ENCODE peak calls at places on chromosomes 12 and 14, in seven cellular contexts. X is lung; F is suprapubic skin; D is GM23338; U is tibial artery; L is effector memory CD4-positive, alpha-beta T cell; G is thyroid gland. N is an unnamed sample. For H3K27me3, the result is how much of the 10 kb centered on the place peaks cover.

GRCh38 chr14:26709019-26709418 is 111.2 kb upstream of the NOVA1 start:
- DNase-seq in X (no peak), F (no peak), D (peak), U (no peak), L (no peak), G (no peak), N (no peak)

GRCh38 chr14:51147183-51147582 is 52.3 kb upstream of the TRIM9 start:
- DNase-seq in X (no peak), F (no peak), D (no peak), U (no peak), L (no peak), G (no peak), N (no peak)

GRCh38 chr12:95173392-95174251 is 43.6 kb downstream of the FGD6 start:
- DNase-seq in X (peak), F (no peak), D (no peak), U (no peak), L (no peak), G (peak), N (peak)

GRCh38 chr12:105418232-105418631 is 87.7 kb downstream of the C12orf75 start:
- DNase-seq in X (no peak), F (no peak), D (peak), U (no peak), L (no peak), G (peak), N (no peak)

GRCh38 chr12:95634622-95635621 is 83.6 kb upstream of the USP44 start:
- DNase-seq in X (no peak), F (no peak), D (no peak), U (no peak), L (no peak), G (peak), N (no peak)

GRCh38 chr12:107359382-107359781 is 266.0 kb upstream of the CRY1 start:
- DNase-seq in X (no peak), F (no peak), D (no peak), U (no peak), L (no peak), G (no peak), N (no peak)

GRCh38 chr14:22928237-22929103 is 706 bp downstream of the PRMT5 start:
- DNase-seq in X (no peak), F (no peak), D (no peak), U (no peak), L (no peak), G (no peak), N (no peak)

GRCh38 chr14:35534884-35535793 is 1.2 kb downstream of the INSM2 start:
- DNase-seq in X (peak), F (no peak), D (peak), U (peak), L (peak), G (peak), N (no peak)

GRCh38 chr12:73057428-73057827 is 785.3 kb downstream of the TRHDE start:
- DNase-seq in X (no peak), F (no peak), D (peak), U (no peak), L (no peak), G (no peak), N (no peak)

GRCh38 chr12:109702126-109702841 is 11.3 kb upstream of the FAM222A start:
- DNase-seq in X (no peak), F (no peak), D (no peak), U (no peak), L (no peak), G (no peak), N (no peak)

GRCh38 chr14:21261824-21262223 is 7.4 kb downstream of the HNRNPC start:
- DNase-seq in X (no peak), F (no peak), D (no peak), U (no peak), L (no peak), G (no peak), N (no peak)

GRCh38 chr12:52543985-52544888 is 8.7 kb downstream of the KRT71 start:
- DNase-seq in X (no peak), F (no peak), D (peak), U (peak), L (no peak), G (peak), N (no peak)

GRCh38 chr12:124501080-124501642 is 66.3 kb downstream of the NCOR2 start:
- DNase-seq in X (no peak), F (no peak), D (no peak), U (no peak), L (no peak), G (no peak), N (no peak)

DNA sequence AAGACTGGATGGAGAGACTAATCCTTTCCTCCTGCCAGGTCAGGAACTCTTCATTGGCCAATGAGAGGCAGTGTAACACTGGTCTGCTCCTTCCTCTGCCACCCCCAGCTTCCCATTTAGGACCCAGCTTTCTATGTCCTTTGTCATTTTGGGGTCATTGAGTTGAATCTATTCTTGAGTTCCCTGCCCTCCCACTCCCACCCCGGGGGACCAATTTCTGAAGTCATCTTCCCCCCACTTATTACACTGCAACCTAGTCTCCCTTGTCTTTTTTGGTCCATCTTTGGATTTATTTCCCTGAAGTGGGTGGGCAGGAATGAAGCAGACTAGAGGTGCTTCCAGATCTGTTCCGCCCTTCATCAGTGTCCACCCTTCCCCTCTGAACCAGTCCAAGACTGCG is 7.6 kb upstream of the ITGA5 start:
- DNase-seq in X (no peak), F (no peak), D (no peak), U (no peak), L (no peak), G (no peak), N (no peak)
- H3K27me3 ChIP-seq in X (under half), F (under half), D (under half), U (under half), L (under half), G (under half), N (under half)

GRCh38 chr14:101561897-101562490 is 699 bp downstream of the DIO3 start:
- DNase-seq in X (no peak), F (no peak), D (peak), U (no peak), L (no peak), G (no peak), N (no peak)
- H3K27me3 ChIP-seq in X (under half), F (half or more), D (half or more), U (half or more), L (under half), G (under half), N (half or more)

GRCh38 chr14:64821651-64822050 is 58.1 kb downstream of the SPTB start:
- DNase-seq in X (no peak), F (no peak), D (no peak), U (no peak), L (no peak), G (no peak), N (no peak)

GRCh38 chr14:64815257-64815656 is 64.5 kb downstream of the SPTB start:
- DNase-seq in X (no peak), F (no peak), D (no peak), U (no peak), L (no peak), G (no peak), N (no peak)

GRCh38 chr14:64818151-64818550 is 61.6 kb downstream of the SPTB start:
- DNase-seq in X (no peak), F (no peak), D (no peak), U (no peak), L (no peak), G (no peak), N (no peak)

GRCh38 chr14:64816221-64816783 is 63.4 kb downstream of the SPTB start:
- DNase-seq in X (no peak), F (no peak), D (no peak), U (no peak), L (no peak), G (no peak), N (no peak)

DNA sequence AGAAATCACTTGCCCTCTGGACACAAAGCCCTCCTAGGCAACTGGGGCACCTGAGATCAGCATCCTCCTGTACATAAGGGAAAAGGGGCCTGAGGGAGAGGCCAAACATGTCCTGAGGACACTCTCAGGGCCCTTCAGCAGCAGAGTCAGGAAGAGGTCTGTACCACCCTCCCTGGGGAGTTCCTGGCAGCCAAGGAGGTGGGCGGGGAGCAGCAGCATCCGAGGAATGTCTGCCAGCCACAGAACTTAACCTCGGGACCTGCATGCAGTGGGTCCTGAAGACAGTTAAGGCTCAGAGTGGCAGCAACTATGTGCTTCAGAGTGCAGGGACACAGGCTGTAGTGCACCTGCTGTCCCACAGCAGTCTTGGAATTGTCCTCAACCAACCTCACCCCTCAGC is 62.1 kb downstream of the SPTB start:
- DNase-seq in X (no peak), F (no peak), D (no peak), U (no peak), L (no peak), G (no peak), N (no peak)
- H3K27me3 ChIP-seq in X (under half), F (under half), D (under half), U (under half), L (under half), G (under half), N (under half)

GRCh38 chr14:29320261-29320660 is 553.7 kb downstream of the FOXG1 start:
- DNase-seq in X (no peak), F (no peak), D (no peak), U (no peak), L (no peak), G (no peak), N (no peak)

GRCh38 chr14:29316936-29317335 is 550.3 kb downstream of the FOXG1 start:
- DNase-seq in X (no peak), F (no peak), D (no peak), U (no peak), L (no peak), G (no peak), N (no peak)

GRCh38 chr14:29321646-29322045 is 555.1 kb downstream of the FOXG1 start:
- DNase-seq in X (no peak), F (no peak), D (no peak), U (no peak), L (no peak), G (no peak), N (no peak)

GRCh38 chr14:29311983-29312382 is 545.4 kb downstream of the FOXG1 start:
- DNase-seq in X (no peak), F (no peak), D (no peak), U (no peak), L (no peak), G (no peak), N (no peak)

GRCh38 chr14:29317423-29317822 is 550.8 kb downstream of the FOXG1 start:
- DNase-seq in X (no peak), F (no peak), D (no peak), U (no peak), L (no peak), G (no peak), N (no peak)
- H3K27me3 ChIP-seq in X (under half), F (under half), D (under half), U (under half), L (under half), G (under half), N (under half)

GRCh38 chr14:28767239-28767850 is 758 bp downstream of the FOXG1 start:
- DNase-seq in X (no peak), F (no peak), D (no peak), U (no peak), L (no peak), G (no peak), N (no peak)
- H3K27me3 ChIP-seq in X (under half), F (half or more), D (half or more), U (half or more), L (under half), G (half or more), N (under half)

DNA sequence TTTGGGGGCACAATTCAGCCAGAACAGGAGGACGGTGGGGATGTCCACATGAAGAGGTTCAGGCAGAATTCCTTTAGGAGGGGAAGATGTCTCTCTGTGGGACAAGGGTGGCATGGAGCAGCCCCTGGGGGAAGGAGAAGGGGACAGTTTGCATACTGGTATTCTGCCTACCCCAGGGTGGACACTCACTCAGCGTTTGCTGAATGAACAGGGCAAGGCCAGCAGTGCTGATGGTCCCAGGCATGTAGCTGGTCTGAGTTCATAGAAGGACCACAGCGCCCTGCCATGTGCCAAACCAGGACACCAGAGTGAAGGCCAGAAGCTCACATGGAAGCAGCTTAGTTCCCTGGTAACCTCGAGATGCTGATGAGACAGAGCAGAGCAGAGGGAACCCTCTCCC is 5.4 kb downstream of the SERPINA5 start:
- DNase-seq in X (no peak), F (no peak), D (no peak), U (no peak), L (no peak), G (no peak), N (no peak)
- H3K27me3 ChIP-seq in X (under half), F (under half), D (under half), U (under half), L (under half), G (under half), N (under half)

DNA sequence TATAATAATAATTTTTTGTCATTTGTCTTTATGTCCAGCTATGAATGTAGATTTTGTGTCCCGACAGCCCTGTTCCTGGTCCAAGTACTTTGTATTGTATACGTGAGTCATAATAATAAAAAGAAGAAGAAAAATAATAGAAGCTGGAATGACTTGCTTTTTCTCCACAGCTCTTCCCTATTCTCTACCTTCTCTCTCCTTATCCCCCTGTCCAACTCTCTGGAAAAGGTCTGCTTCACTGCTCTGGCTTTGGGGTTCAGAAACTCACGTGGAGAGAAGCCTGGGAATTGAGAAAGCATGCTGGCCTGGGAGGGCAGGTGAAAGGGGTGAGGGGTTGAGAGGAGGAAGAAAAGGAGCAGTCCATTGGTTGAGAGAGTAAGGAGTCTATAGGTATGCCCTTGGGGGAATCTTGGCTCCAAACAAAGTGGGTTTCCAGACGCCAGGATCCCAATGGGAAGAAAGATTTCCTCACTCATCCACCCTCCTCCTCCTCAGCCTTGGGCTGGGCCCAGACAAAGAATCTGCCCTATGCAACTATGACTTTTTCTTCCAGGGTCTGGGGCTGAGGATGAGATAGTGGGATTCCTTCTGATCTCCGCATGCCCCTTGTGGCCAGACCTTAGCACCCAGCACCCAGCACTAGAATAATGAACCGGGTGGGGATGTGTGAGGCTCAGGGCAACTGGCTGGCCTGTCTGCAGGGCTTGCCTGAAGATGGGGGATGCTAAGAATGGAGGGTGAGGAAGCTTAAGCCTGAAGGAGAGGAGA is 4.0 kb downstream of the HOXC8 start:
- DNase-seq in X (no peak), F (no peak), D (no peak), U (no peak), L (no peak), G (no peak), N (no peak)
- H3K27me3 ChIP-seq in X (under half), F (under half), D (half or more), U (under half), L (half or more), G (half or more), N (half or more)

GRCh38 chr14:83713736-83714135 is 1816.2 kb upstream of the FLRT2 start:
- DNase-seq in X (no peak), F (no peak), D (no peak), U (no peak), L (no peak), G (no peak), N (no peak)
- H3K27me3 ChIP-seq in X (under half), F (under half), D (under half), U (under half), L (under half), G (under half), N (under half)